ENCODE peak calls at places on chromosomes 12 and 14, in four cellular contexts. C is CD8-positive, alpha-beta memory T cell; D is kidney epithelial cell; H is prostate gland. A is an unnamed sample.

GRCh38 chr12:102694913-102695312 is 214.6 kb upstream of the IGF1 start:
- DNase-seq in H (no peak), C (no peak), D (no peak), A (no peak)

GRCh38 chr14:60164404-60164716 is 838 bp downstream of the DHRS7 start:
- DNase-seq in H (no peak), D (no peak), C (no peak), A (no peak)

GRCh38 chr12:25979563-25979962 is 21.1 kb downstream of the RASSF8 start:
- DNase-seq in C (no peak), H (no peak), D (no peak), A (no peak)

GRCh38 chr12:115870527-115870926 is 407.0 kb downstream of the MED13L start:
- DNase-seq in D (no peak), C (no peak), H (no peak), A (no peak)

GRCh38 chr14:23171251-23171975 is 12.0 kb downstream of the SLC7A8 start:
- DNase-seq in H (no peak), D (no peak), C (no peak), A (peak; percentile 71)

GRCh38 chr12:13816394-13816793 is 165.0 kb downstream of the GRIN2B start:
- DNase-seq in C (no peak), D (no peak), H (no peak), A (no peak)

GRCh38 chr12:106288510-106289195 is 13.9 kb upstream of the TCP11L2 start:
- DNase-seq in C (no peak), D (peak; percentile 84), H (no peak), A (peak; percentile 85)

GRCh38 chr14:61753631-61754030 is 8.6 kb upstream of the SNAPC1 start:
- DNase-seq in D (no peak), C (no peak), H (no peak), A (no peak)

GRCh38 chr14:56590535-56590951 is 10.9 kb downstream of the TMEM260 start:
- DNase-seq in C (no peak), H (no peak), D (no peak), A (no peak)

GRCh38 chr12:50734409-50735263 is 29.3 kb upstream of the ATF1 start:
- DNase-seq in D (no peak), H (no peak), C (no peak), A (no peak)

GRCh38 chr12:16670456-16671050 is 64.6 kb upstream of the LMO3 start:
- DNase-seq in C (no peak), H (no peak), D (no peak), A (no peak)

GRCh38 chr14:53953828-53954550 is 2.6 kb downstream of the BMP4 start:
- DNase-seq in D (no peak), C (no peak), H (peak; percentile 20), A (no peak)

GRCh38 chr14:53952533-53952932 is 4.1 kb downstream of the BMP4 start:
- DNase-seq in C (no peak), H (no peak), D (no peak), A (no peak)

GRCh38 chr14:53950031-53950793 is 6.4 kb downstream of the BMP4 start:
- DNase-seq in C (no peak), H (no peak), D (no peak), A (no peak)

GRCh38 chr14:53953002-53953827 is 3.4 kb downstream of the BMP4 start:
- DNase-seq in D (peak; percentile 28), C (no peak), H (peak; percentile 83), A (peak; percentile 40)

GRCh38 chr14:53951661-53952265 is 4.9 kb downstream of the BMP4 start:
- DNase-seq in D (no peak), C (no peak), H (no peak), A (no peak)
- H3K4me3 ChIP-seq in D (peak overlapping the region; percentile 11), C (no peak overlapping the region), H (peak overlapping the region; percentile 56), A (peak overlapping the region; percentile 57)

GRCh38 chr14:70563869-70564268 is 29.1 kb upstream of the ADAM20 start:
- DNase-seq in H (no peak), C (no peak), D (no peak), A (no peak)
- H3K4me3 ChIP-seq in H (no peak overlapping the region), C (no peak overlapping the region), D (no peak overlapping the region), A (no peak overlapping the region)

DNA sequence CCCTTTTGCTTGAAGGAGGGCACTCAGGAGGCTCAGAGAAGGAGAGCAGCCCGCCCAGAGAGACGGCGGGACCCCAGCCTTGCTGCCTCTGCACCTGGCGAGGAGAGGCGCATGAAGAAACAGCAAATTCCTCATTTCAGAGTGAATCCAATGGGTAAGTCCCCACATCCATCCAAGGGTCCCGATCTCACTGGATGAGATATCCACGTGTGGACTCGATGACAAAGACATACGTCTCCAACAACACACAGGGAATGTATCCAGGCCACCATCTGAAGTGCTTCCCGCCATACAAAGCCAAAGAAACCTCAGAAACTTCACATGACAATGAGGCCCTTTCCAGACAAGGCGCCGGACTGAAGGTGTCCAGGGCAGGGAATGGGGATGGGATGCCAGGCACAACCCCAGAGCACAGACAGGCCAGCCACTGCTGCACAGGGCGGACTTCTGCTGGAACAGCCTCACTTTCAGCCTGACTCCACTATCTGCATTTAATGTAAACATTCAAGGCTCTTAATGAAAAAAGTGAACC is 14.5 kb downstream of the CCDC88C start:
- DNase-seq in D (no peak), C (no peak), H (no peak), A (no peak)
- H3K4me3 ChIP-seq in D (no peak overlapping the region), C (peak overlapping the region; percentile 40), H (no peak overlapping the region), A (no peak overlapping the region)

DNA sequence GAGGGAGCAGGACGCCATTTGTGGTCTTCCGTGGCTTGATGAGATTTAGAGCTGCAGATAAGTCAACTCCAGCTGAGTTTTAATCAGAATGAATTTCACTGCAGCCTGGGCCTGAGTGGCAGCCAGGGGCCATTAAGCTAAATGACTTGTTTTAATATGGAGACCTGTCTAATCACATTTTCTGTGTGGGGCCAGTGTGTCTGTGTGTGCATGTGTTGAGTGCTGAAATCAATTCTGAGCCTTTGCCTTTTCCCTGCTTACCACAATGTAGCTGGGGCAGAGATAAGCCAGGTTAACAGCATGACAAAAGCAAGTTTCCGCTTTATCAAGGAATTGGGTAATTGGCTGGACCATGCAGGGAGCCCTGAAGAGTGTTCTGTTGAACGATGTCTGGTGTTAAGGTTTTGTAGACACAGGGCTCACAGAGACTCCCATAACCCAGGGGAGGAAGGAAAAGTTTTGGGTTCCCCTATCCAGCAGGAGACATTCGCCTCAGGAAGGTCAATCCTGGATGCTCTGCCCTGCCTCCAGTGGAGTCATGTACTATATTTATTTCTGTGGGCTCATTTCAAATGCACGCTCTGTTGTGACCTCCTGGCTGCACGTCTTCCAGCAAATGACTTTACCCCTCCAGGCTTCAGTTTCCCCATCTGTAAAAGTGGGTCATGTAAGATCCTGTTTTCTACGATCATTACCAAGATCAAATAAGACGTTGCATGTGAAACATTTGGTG is 24.2 kb downstream of the RPH3A start:
- DNase-seq in D (no peak), C (no peak), H (no peak), A (no peak)
- H3K4me3 ChIP-seq in D (no peak overlapping the region), C (no peak overlapping the region), H (no peak overlapping the region), A (no peak overlapping the region)

GRCh38 chr12:48788852-48789775 is at the start of gene ADCY6:
- DNase-seq in D (no peak), H (peak; percentile 74), C (no peak), A (no peak)
- H3K4me3 ChIP-seq in D (peak within 1 kb of the TSS; percentile 86), H (peak within 1 kb of the TSS; percentile 87), C (no peak within 1 kb of the TSS), A (peak within 1 kb of the TSS; percentile 90)

GRCh38 chr12:53045646-53046045 is 4.2 kb upstream of the TNS2 start:
- DNase-seq in C (no peak), H (no peak), D (no peak), A (no peak)
- H3K4me3 ChIP-seq in C (no peak overlapping the region), H (peak overlapping the region; percentile 64), D (no peak overlapping the region), A (peak overlapping the region; percentile 52)

GRCh38 chr12:15496738-15497137 is 174.4 kb downstream of the PTPRO start:
- DNase-seq in D (no peak), H (no peak), C (no peak), A (no peak)
- H3K4me3 ChIP-seq in D (no peak overlapping the region), H (no peak overlapping the region), C (no peak overlapping the region), A (no peak overlapping the region)

GRCh38 chr12:125017801-125018200 is 24.4 kb downstream of the BRI3BP start:
- DNase-seq in C (no peak), D (no peak), H (no peak), A (no peak)

GRCh38 chr12:125013816-125014442 is 20.5 kb downstream of the BRI3BP start:
- DNase-seq in D (no peak), C (no peak), H (no peak), A (no peak)

GRCh38 chr12:125018356-125018755 is 24.9 kb downstream of the BRI3BP start:
- DNase-seq in C (no peak), H (no peak), D (no peak), A (no peak)

GRCh38 chr12:125015680-125016310 is 22.4 kb downstream of the BRI3BP start:
- DNase-seq in C (no peak), H (no peak), D (no peak), A (no peak)

GRCh38 chr12:125014526-125014925 is 21.1 kb downstream of the BRI3BP start:
- DNase-seq in H (no peak), C (no peak), D (no peak), A (no peak)
- H3K4me3 ChIP-seq in H (no peak overlapping the region), C (no peak overlapping the region), D (no peak overlapping the region), A (no peak overlapping the region)